ENCODE peak calls at places on chromosome 14, in six cellular contexts. One of them, this sample, is unnamed.

GRCh38 chr14:91115986-91116385 is 2.1 kb downstream of the DGLUCY start:
- DNase-seq in cardiac fibroblast: peak; percentile 40
- DNase-seq in CD8-positive, alpha-beta T cell: no peak
- DNase-seq in osteoblast: no peak
- DNase-seq in left ventricle myocardium inferior: no peak
- DNase-seq in K562: no peak
- DNase-seq in this sample: no peak

GRCh38 chr14:104087505-104087904 is 2.0 kb downstream of the ASPG start:
- DNase-seq in K562: no peak
- DNase-seq in osteoblast: no peak
- DNase-seq in CD8-positive, alpha-beta T cell: no peak
- DNase-seq in left ventricle myocardium inferior: no peak
- DNase-seq in cardiac fibroblast: no peak
- DNase-seq in this sample: no peak

GRCh38 chr14:105116451-105117256 is 51.4 kb upstream of the GPR132 start:
- DNase-seq in osteoblast: no peak
- DNase-seq in CD8-positive, alpha-beta T cell: peak; percentile 21
- DNase-seq in left ventricle myocardium inferior: no peak
- DNase-seq in K562: no peak
- DNase-seq in cardiac fibroblast: no peak
- DNase-seq in this sample: no peak

GRCh38 chr14:32620724-32621123 is 291.6 kb downstream of the AKAP6 start:
- DNase-seq in K562: no peak
- DNase-seq in left ventricle myocardium inferior: no peak
- DNase-seq in cardiac fibroblast: no peak
- DNase-seq in CD8-positive, alpha-beta T cell: no peak
- DNase-seq in osteoblast: no peak
- DNase-seq in this sample: no peak

GRCh38 chr14:70642313-70643235 is 858 bp downstream of the TTC9 start:
- DNase-seq in osteoblast: peak; percentile 75
- DNase-seq in CD8-positive, alpha-beta T cell: peak; percentile 65
- DNase-seq in K562: no peak
- DNase-seq in cardiac fibroblast: no peak
- DNase-seq in left ventricle myocardium inferior: no peak
- DNase-seq in this sample: no peak

GRCh38 chr14:35875296-35875695 is 49.2 kb downstream of the BRMS1L start:
- DNase-seq in K562: no peak
- DNase-seq in cardiac fibroblast: peak; percentile 51
- DNase-seq in osteoblast: no peak
- DNase-seq in left ventricle myocardium inferior: no peak
- DNase-seq in CD8-positive, alpha-beta T cell: no peak
- DNase-seq in this sample: no peak

GRCh38 chr14:53093206-53093605 is 59.9 kb downstream of the DDHD1 start:
- DNase-seq in K562: no peak
- DNase-seq in CD8-positive, alpha-beta T cell: no peak
- DNase-seq in cardiac fibroblast: peak; percentile 41
- DNase-seq in left ventricle myocardium inferior: no peak
- DNase-seq in osteoblast: no peak
- DNase-seq in this sample: no peak

GRCh38 chr14:69153848-69154208 is 909 bp upstream of the DCAF5 start:
- DNase-seq in osteoblast: peak; percentile 74
- DNase-seq in K562: peak; percentile 45
- DNase-seq in CD8-positive, alpha-beta T cell: no peak
- DNase-seq in cardiac fibroblast: peak; percentile 31
- DNase-seq in left ventricle myocardium inferior: peak; percentile 24
- DNase-seq in this sample: no peak

GRCh38 chr14:32920696-32921276 is 17.9 kb upstream of the NPAS3 start:
- DNase-seq in K562: no peak
- DNase-seq in left ventricle myocardium inferior: no peak
- DNase-seq in osteoblast: no peak
- DNase-seq in CD8-positive, alpha-beta T cell: no peak
- DNase-seq in cardiac fibroblast: no peak
- DNase-seq in this sample: no peak

GRCh38 chr14:45664668-45665356 is 411.8 kb upstream of the MIS18BP1 start:
- DNase-seq in cardiac fibroblast: no peak
- DNase-seq in K562: no peak
- DNase-seq in left ventricle myocardium inferior: no peak
- DNase-seq in CD8-positive, alpha-beta T cell: no peak
- DNase-seq in osteoblast: no peak
- DNase-seq in this sample: no peak
- TF ChIP-seq CTCF in cardiac fibroblast: peak; percentile 17
- TF ChIP-seq CTCF in K562: no peak
- TF ChIP-seq CTCF in left ventricle myocardium inferior: no peak
- TF ChIP-seq CTCF in CD8-positive, alpha-beta T cell: no peak
- TF ChIP-seq CTCF in osteoblast: no peak
- TF ChIP-seq CTCF in this sample: peak; percentile 26

DNA sequence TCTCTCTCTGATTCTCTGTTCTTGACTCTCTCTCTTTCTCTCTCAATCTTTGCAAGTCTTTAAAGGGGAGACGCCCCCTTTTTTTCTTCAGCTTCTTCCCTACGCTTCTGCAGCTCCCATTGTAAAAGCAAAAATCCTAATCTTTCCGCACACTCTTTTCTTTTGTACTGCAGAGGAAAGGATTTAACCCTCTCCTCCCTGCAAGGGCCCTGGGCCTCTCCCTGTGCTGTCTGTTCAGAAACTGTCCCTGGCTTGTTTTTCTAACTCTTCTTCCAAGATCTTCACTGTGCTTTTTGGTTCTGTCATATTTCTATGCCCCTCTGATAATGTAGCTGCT is 10.9 kb upstream of the SALL2 start:
- DNase-seq in CD8-positive, alpha-beta T cell: no peak
- DNase-seq in left ventricle myocardium inferior: no peak
- DNase-seq in K562: no peak
- DNase-seq in cardiac fibroblast: no peak
- DNase-seq in osteoblast: no peak
- DNase-seq in this sample: no peak
- H3K4me3 ChIP-seq in CD8-positive, alpha-beta T cell: no peak overlapping the region
- H3K4me3 ChIP-seq in left ventricle myocardium inferior: peak overlapping the region; percentile 58
- H3K4me3 ChIP-seq in K562: no peak overlapping the region
- H3K4me3 ChIP-seq in cardiac fibroblast: no peak overlapping the region
- H3K4me3 ChIP-seq in osteoblast: no peak overlapping the region
- H3K4me3 ChIP-seq in this sample: no peak overlapping the region

GRCh38 chr14:83071888-83072501 is 1538.3 kb upstream of the SEL1L start:
- DNase-seq in cardiac fibroblast: no peak
- DNase-seq in left ventricle myocardium inferior: no peak
- DNase-seq in CD8-positive, alpha-beta T cell: no peak
- DNase-seq in K562: no peak
- DNase-seq in osteoblast: no peak
- DNase-seq in this sample: no peak
- TF ChIP-seq CTCF in cardiac fibroblast: peak; percentile 5
- TF ChIP-seq CTCF in left ventricle myocardium inferior: no peak
- TF ChIP-seq CTCF in CD8-positive, alpha-beta T cell: no peak
- TF ChIP-seq CTCF in K562: no peak
- TF ChIP-seq CTCF in osteoblast: no peak
- TF ChIP-seq CTCF in this sample: peak; percentile 29

DNA sequence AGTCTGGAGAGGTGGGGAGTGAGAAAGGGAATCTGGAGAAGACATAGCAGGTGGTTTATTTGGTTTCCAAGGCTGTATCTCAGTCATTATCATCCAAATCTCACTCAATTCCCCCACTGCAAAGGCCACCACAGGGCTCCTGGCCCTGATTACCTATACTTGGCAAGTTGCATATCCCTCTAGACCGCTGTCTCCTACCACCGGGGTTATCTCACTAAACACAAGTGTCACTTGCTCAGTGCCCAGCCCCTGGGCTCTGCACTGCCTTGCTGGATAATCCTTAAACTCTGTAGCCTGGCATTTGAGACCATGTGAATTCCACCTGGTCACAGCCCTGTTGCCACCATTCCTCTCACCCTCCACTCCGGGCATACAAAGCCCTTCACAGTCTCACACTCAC is 119.0 kb downstream of the RTN1 start:
- DNase-seq in K562: no peak
- DNase-seq in left ventricle myocardium inferior: no peak
- DNase-seq in osteoblast: no peak
- DNase-seq in CD8-positive, alpha-beta T cell: no peak
- DNase-seq in cardiac fibroblast: no peak
- DNase-seq in this sample: no peak
- H3K4me3 ChIP-seq in K562: no peak overlapping the region
- H3K4me3 ChIP-seq in left ventricle myocardium inferior: no peak overlapping the region
- H3K4me3 ChIP-seq in osteoblast: no peak overlapping the region
- H3K4me3 ChIP-seq in CD8-positive, alpha-beta T cell: no peak overlapping the region
- H3K4me3 ChIP-seq in cardiac fibroblast: no peak overlapping the region
- H3K4me3 ChIP-seq in this sample: no peak overlapping the region

DNA sequence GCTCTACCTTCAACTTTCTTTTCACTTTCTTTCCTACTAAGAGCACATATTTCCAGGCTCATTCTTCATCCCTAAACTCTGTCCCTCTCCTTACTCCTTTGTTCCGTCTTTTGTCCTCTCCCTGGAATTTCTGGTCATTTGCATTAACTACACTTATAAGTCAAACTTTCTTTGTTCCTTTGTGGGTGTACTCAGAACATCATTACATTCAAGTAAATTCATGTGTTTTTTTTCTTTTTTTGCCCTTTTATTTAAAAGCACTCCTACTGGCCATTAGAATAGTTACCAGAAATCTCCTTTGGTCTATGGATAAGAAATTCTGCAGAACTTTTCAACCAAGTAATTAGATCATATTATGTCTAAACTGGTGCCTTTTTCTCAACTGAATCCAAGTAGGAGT is 802.6 kb downstream of the DIO2 start:
- DNase-seq in osteoblast: no peak
- DNase-seq in K562: no peak
- DNase-seq in left ventricle myocardium inferior: no peak
- DNase-seq in cardiac fibroblast: no peak
- DNase-seq in CD8-positive, alpha-beta T cell: no peak
- DNase-seq in this sample: no peak
- TF ChIP-seq CTCF in osteoblast: no peak
- TF ChIP-seq CTCF in K562: no peak
- TF ChIP-seq CTCF in left ventricle myocardium inferior: no peak
- TF ChIP-seq CTCF in cardiac fibroblast: peak; percentile 25
- TF ChIP-seq CTCF in CD8-positive, alpha-beta T cell: no peak
- TF ChIP-seq CTCF in this sample: no peak

DNA sequence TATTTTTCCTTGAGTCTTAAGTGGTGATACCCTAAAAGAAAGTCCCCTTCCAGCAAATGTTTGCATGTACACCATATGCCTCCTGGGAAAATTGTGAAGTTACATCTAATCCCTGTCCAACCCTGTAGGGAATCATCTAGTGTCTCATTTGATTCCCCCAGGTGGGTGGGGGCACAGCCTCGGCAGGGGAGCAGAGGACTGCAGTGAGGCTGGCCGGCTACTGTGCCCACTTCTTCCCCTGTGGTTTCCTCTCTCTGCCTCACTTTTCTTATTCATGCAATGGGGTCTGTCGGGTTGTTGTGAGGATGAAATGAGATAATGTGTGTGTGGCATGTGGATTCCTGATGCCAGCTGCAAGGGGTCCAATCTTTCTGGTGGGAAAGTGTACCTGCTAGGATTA is 6.0 kb downstream of the PAPLN start:
- DNase-seq in cardiac fibroblast: no peak
- DNase-seq in K562: no peak
- DNase-seq in CD8-positive, alpha-beta T cell: no peak
- DNase-seq in left ventricle myocardium inferior: no peak
- DNase-seq in osteoblast: peak; percentile 14
- DNase-seq in this sample: no peak
- H3K4me3 ChIP-seq in cardiac fibroblast: no peak overlapping the region
- H3K4me3 ChIP-seq in K562: no peak overlapping the region
- H3K4me3 ChIP-seq in CD8-positive, alpha-beta T cell: no peak overlapping the region
- H3K4me3 ChIP-seq in left ventricle myocardium inferior: no peak overlapping the region
- H3K4me3 ChIP-seq in osteoblast: no peak overlapping the region
- H3K4me3 ChIP-seq in this sample: no peak overlapping the region

GRCh38 chr14:75427126-75427481 is 718 bp upstream of the JDP2 start:
- DNase-seq in left ventricle myocardium inferior: peak; percentile 38
- DNase-seq in CD8-positive, alpha-beta T cell: no peak
- DNase-seq in K562: no peak
- DNase-seq in osteoblast: no peak
- DNase-seq in cardiac fibroblast: no peak
- DNase-seq in this sample: no peak

GRCh38 chr14:75429562-75429961 is 1.7 kb downstream of the JDP2 start:
- DNase-seq in CD8-positive, alpha-beta T cell: no peak
- DNase-seq in cardiac fibroblast: no peak
- DNase-seq in K562: no peak
- DNase-seq in osteoblast: no peak
- DNase-seq in left ventricle myocardium inferior: no peak
- DNase-seq in this sample: no peak

GRCh38 chr14:75426332-75427125 is 1.3 kb upstream of the JDP2 start:
- DNase-seq in left ventricle myocardium inferior: no peak
- DNase-seq in K562: no peak
- DNase-seq in CD8-positive, alpha-beta T cell: no peak
- DNase-seq in cardiac fibroblast: no peak
- DNase-seq in osteoblast: no peak
- DNase-seq in this sample: no peak

GRCh38 chr14:75428230-75429104 is 645 bp downstream of the JDP2 start:
- DNase-seq in K562: peak; percentile 18
- DNase-seq in osteoblast: peak; percentile 94
- DNase-seq in cardiac fibroblast: peak; percentile 33
- DNase-seq in CD8-positive, alpha-beta T cell: no peak
- DNase-seq in left ventricle myocardium inferior: peak; percentile 63
- DNase-seq in this sample: no peak

GRCh38 chr14:75427482-75428229 is at the start of gene JDP2:
- DNase-seq in osteoblast: peak; percentile 97
- DNase-seq in left ventricle myocardium inferior: peak; percentile 97
- DNase-seq in cardiac fibroblast: peak; percentile 91
- DNase-seq in K562: peak; percentile 40
- DNase-seq in CD8-positive, alpha-beta T cell: peak; percentile 68
- DNase-seq in this sample: no peak
- TF ChIP-seq CTCF in osteoblast: no peak
- TF ChIP-seq CTCF in left ventricle myocardium inferior: peak; percentile 47
- TF ChIP-seq CTCF in cardiac fibroblast: no peak
- TF ChIP-seq CTCF in K562: peak; percentile 15
- TF ChIP-seq CTCF in CD8-positive, alpha-beta T cell: no peak
- TF ChIP-seq CTCF in this sample: no peak

GRCh38 chr14:95318870-95319311 is 817 bp downstream of the CLMN start:
- DNase-seq in K562: no peak
- DNase-seq in left ventricle myocardium inferior: no peak
- DNase-seq in cardiac fibroblast: no peak
- DNase-seq in CD8-positive, alpha-beta T cell: no peak
- DNase-seq in osteoblast: no peak
- DNase-seq in this sample: no peak

GRCh38 chr14:95319312-95320075 is at the start of gene CLMN:
- DNase-seq in cardiac fibroblast: peak; percentile 25
- DNase-seq in left ventricle myocardium inferior: peak; percentile 44
- DNase-seq in K562: peak; percentile 23
- DNase-seq in CD8-positive, alpha-beta T cell: peak; percentile 53
- DNase-seq in osteoblast: peak; percentile 94
- DNase-seq in this sample: no peak

GRCh38 chr14:95321693-95322455 is 2.2 kb upstream of the CLMN start:
- DNase-seq in osteoblast: no peak
- DNase-seq in K562: no peak
- DNase-seq in left ventricle myocardium inferior: no peak
- DNase-seq in CD8-positive, alpha-beta T cell: no peak
- DNase-seq in cardiac fibroblast: no peak
- DNase-seq in this sample: no peak

GRCh38 chr14:95321201-95321600 is 1.5 kb upstream of the CLMN start:
- DNase-seq in K562: no peak
- DNase-seq in CD8-positive, alpha-beta T cell: no peak
- DNase-seq in osteoblast: peak; percentile 83
- DNase-seq in left ventricle myocardium inferior: no peak
- DNase-seq in cardiac fibroblast: no peak
- DNase-seq in this sample: no peak

GRCh38 chr14:95320076-95320895 is 578 bp upstream of the CLMN start:
- DNase-seq in K562: no peak
- DNase-seq in CD8-positive, alpha-beta T cell: no peak
- DNase-seq in osteoblast: peak; percentile 86
- DNase-seq in left ventricle myocardium inferior: peak; percentile 34
- DNase-seq in cardiac fibroblast: no peak
- DNase-seq in this sample: no peak
- H3K4me3 ChIP-seq in K562: peak overlapping the region; percentile 11
- H3K4me3 ChIP-seq in CD8-positive, alpha-beta T cell: no peak overlapping the region
- H3K4me3 ChIP-seq in osteoblast: no peak overlapping the region
- H3K4me3 ChIP-seq in left ventricle myocardium inferior: peak overlapping the region; percentile 96
- H3K4me3 ChIP-seq in cardiac fibroblast: peak overlapping the region; percentile 51
- H3K4me3 ChIP-seq in this sample: peak overlapping the region; percentile 47

GRCh38 chr14:94051115-94051514 is 25.0 kb downstream of the OTUB2 start:
- DNase-seq in CD8-positive, alpha-beta T cell: peak; percentile 5
- DNase-seq in left ventricle myocardium inferior: peak; percentile 46
- DNase-seq in osteoblast: no peak
- DNase-seq in K562: peak; percentile 12
- DNase-seq in cardiac fibroblast: peak; percentile 69
- DNase-seq in this sample: no peak
- TF ChIP-seq CTCF in CD8-positive, alpha-beta T cell: no peak
- TF ChIP-seq CTCF in left ventricle myocardium inferior: peak; percentile 52
- TF ChIP-seq CTCF in osteoblast: peak; percentile 57
- TF ChIP-seq CTCF in K562: no peak
- TF ChIP-seq CTCF in cardiac fibroblast: peak; percentile 51
- TF ChIP-seq CTCF in this sample: peak; percentile 63